ENCODE peak calls at places on chromosomes 7 and 10, in nine cellular contexts. U is HCT116, K is psoas muscle, W is HepG2, E is A549, S is cardiac muscle cell, I is hepatocyte, J is upper lobe of left lung, R is right lobe of liver. O is an unnamed sample. For H3K4me1, the result is how much of the 10 kb centered on the place peaks cover.

GRCh38 chr10:91051834-91052233 is 130.9 kb upstream of the ANKRD1 start:
- DNase-seq in S (no peak), U (no peak), J (no peak), K (no peak), R (no peak), W (no peak), E (no peak), I (no peak), O (no peak)

GRCh38 chr10:79356104-79356503 is 8.8 kb downstream of the PPIF start:
- DNase-seq in S (no peak), I (no peak), U (no peak), E (no peak), R (no peak), W (no peak), K (no peak), J (no peak), O (no peak)

GRCh38 chr10:29316308-29317026 is 27.6 kb downstream of the LYZL1 start:
- DNase-seq in E (no peak), I (no peak), S (no peak), R (no peak), W (peak), K (no peak), J (no peak), U (no peak), O (no peak)

GRCh38 chr7:98354052-98354451 is 46.8 kb downstream of the BAIAP2L1 start:
- DNase-seq in J (no peak), K (no peak), E (no peak), W (no peak), S (no peak), U (no peak), I (no peak), R (no peak), O (no peak)

GRCh38 chr7:40782836-40783235 is 648.0 kb downstream of the SUGCT start:
- DNase-seq in W (no peak), S (no peak), E (no peak), R (no peak), K (no peak), I (no peak), J (no peak), U (no peak), O (no peak)

GRCh38 chr7:95473276-95473985 is 12.3 kb upstream of the ASB4 start:
- DNase-seq in I (no peak), J (no peak), W (no peak), U (no peak), E (no peak), K (no peak), S (no peak), R (no peak), O (peak)

GRCh38 chr7:155979994-155980393 is 167.7 kb upstream of the SHH start:
- DNase-seq in J (no peak), E (no peak), K (no peak), W (no peak), R (peak), S (no peak), U (no peak), I (no peak), O (no peak)

GRCh38 chr7:84049034-84049433 is 145.6 kb downstream of the SEMA3A start:
- DNase-seq in S (no peak), K (no peak), W (no peak), I (no peak), J (no peak), U (no peak), E (no peak), R (no peak), O (no peak)

GRCh38 chr10:132382231-132382922 is 14.6 kb upstream of the PWWP2B start:
- DNase-seq in S (no peak), I (no peak), J (no peak), U (no peak), R (no peak), W (no peak), E (no peak), K (no peak), O (no peak)

GRCh38 chr10:28913850-28914249 is 236.5 kb downstream of the BAMBI start:
- DNase-seq in S (no peak), I (peak), U (no peak), W (peak), K (no peak), E (no peak), J (no peak), R (no peak), O (no peak)

GRCh38 chr7:80231719-80232118 is 97.1 kb downstream of the GNAI1 start:
- DNase-seq in R (no peak), E (no peak), K (no peak), S (no peak), J (no peak), I (no peak), W (no peak), U (no peak), O (no peak)

GRCh38 chr7:111647881-111648280 is 85.6 kb upstream of the IMMP2L start:
- DNase-seq in E (no peak), I (no peak), S (no peak), U (no peak), W (no peak), K (no peak), R (no peak), J (no peak), O (no peak)

GRCh38 chr7:31906479-31907171 is 163.6 kb downstream of the PDE1C start:
- DNase-seq in J (no peak), U (no peak), I (no peak), W (no peak), K (no peak), E (no peak), R (no peak), S (no peak), O (no peak)

GRCh38 chr7:22696672-22697071 is 30.3 kb upstream of the IL6 start:
- DNase-seq in U (no peak), W (no peak), J (no peak), R (no peak), K (no peak), E (no peak), I (no peak), S (no peak), O (no peak)

GRCh38 chr10:125060851-125061556 is 99.4 kb downstream of the CTBP2 start:
- DNase-seq in U (peak), R (peak), J (peak), E (peak), I (peak), S (peak), K (peak), W (peak), O (peak)

GRCh38 chr10:104665174-104665573 is 24.1 kb downstream of the SORCS3 start:
- DNase-seq in I (no peak), R (no peak), W (no peak), J (no peak), E (no peak), K (no peak), U (no peak), S (no peak), O (no peak)

GRCh38 chr7:41232086-41232485 is 470.8 kb downstream of the INHBA start:
- DNase-seq in J (no peak), R (no peak), I (no peak), E (no peak), K (no peak), W (no peak), S (no peak), U (no peak), O (no peak)

GRCh38 chr10:14074062-14074884 is 256.5 kb downstream of the FRMD4A start:
- DNase-seq in K (peak), S (peak), U (peak), J (no peak), W (peak), R (peak), I (peak), E (peak), O (peak)

GRCh38 chr7:23135765-23136164 is 30.2 kb downstream of the KLHL7 start:
- DNase-seq in I (no peak), R (no peak), U (no peak), J (no peak), E (no peak), S (no peak), K (no peak), W (no peak), O (no peak)

GRCh38 chr7:123372368-123372767 is 162.0 kb downstream of the IQUB start:
- DNase-seq in K (no peak), I (no peak), W (no peak), E (no peak), S (no peak), R (no peak), J (no peak), U (no peak), O (no peak)

GRCh38 chr10:88879754-88880286 is at the start of gene STAMBPL1:
- DNase-seq in R (no peak), J (peak), K (peak), S (no peak), I (peak), E (peak), W (no peak), U (no peak), O (no peak)

GRCh38 chr10:88883443-88883799 is 3.4 kb downstream of the STAMBPL1 start:
- DNase-seq in I (no peak), J (no peak), U (no peak), E (no peak), R (no peak), W (no peak), S (no peak), K (no peak), O (no peak)

GRCh38 chr10:88881335-88881734 is 1.3 kb downstream of the STAMBPL1 start:
- DNase-seq in I (no peak), S (no peak), J (no peak), R (no peak), K (no peak), U (no peak), W (no peak), E (no peak), O (no peak)

GRCh38 chr10:88880287-88881094 is 446 bp downstream of the STAMBPL1 start:
- DNase-seq in E (peak), I (peak), U (peak), R (peak), K (peak), W (peak), J (peak), S (peak), O (peak)

DNA sequence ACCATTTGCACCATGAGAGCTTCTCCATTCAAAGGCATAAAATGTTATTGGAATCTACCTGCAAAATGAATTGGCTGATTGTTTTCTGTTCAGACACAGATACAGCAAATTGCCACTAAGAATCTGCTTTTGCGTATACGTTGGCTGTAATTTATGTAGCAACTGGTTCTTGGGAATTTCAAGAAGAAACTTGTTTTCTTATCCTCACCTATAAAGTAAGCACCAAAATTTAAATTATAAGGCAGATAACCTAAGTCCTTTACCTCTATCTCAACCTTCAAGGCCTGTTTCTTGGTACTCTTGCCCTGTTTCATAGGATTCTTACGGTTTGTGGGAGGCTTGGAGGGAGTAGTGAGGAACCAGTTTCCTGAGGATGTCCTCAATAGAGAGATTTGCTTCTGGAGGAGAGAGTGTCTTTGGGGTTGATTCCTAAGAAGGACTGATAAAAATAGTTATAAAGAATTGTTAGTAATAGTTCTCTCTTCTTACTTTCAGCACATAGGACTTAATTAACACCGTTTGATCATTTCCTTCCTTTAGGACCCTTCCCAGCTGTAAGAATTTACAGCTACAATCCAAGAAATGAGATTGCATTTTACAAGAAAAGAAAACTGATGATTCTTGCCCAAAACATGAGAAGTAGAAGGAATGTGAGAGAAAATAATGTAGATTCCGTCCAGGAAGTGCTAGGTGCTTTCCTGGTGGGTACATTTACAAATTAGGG is 2.0 kb downstream of the STAMBPL1 start:
- DNase-seq in S (no peak), W (no peak), R (no peak), E (no peak), K (no peak), U (no peak), J (no peak), I (no peak), O (no peak)
- H3K4me1 ChIP-seq in S (under half), W (under half), R (under half), E (under half), K (under half), U (half or more), J (under half), I (under half), O (under half)

DNA sequence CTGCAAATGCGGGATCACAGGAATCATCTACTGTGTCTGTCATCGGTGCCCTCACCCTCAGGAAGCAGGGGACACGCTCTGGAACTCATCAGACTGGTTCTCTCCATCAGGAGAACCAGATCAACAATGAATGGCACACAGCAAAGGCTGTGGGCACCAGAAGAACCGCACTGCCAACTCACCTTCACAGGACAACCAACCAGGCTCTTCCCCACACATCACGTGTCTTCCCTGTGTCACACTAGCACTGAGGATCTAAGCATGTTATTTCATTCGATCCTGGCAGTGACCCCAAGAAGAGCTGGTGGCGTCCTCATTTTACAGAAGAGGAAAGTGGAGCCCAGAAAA is 106.1 kb downstream of the TNS3 start:
- DNase-seq in R (no peak), J (no peak), E (no peak), U (no peak), W (no peak), S (no peak), K (no peak), I (no peak), O (no peak)
- H3K4me3 ChIP-seq in R (no peak), J (no peak), E (peak), U (peak), W (no peak), S (no peak), K (no peak), I (no peak), O (no peak)

DNA sequence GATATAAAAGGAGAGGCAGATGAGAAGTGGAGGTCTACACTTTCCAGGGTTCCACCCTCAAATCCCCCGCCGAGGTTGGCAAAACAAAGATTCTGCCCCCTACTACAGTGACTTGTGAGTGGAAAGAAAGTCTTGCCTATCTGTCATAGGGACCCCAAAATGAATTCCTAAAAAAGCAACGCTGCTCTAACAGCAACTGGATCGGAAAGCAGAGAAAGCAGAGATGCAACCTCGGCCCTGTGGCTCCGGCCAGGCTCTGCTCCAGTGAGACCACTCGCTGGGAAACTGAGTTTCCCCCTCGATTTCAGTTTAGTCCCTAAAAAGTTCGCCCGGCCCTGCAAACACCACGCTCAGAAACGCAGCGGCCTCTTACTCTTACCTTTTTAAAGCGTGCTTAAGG is 297.9 kb upstream of the NFE2L3 start:
- DNase-seq in J (no peak), R (no peak), U (no peak), W (no peak), E (no peak), K (no peak), I (no peak), S (no peak), O (peak)
- H3K4me1 ChIP-seq in J (under half), R (under half), U (under half), W (under half), E (under half), K (under half), I (half or more), S (under half), O (half or more)

DNA sequence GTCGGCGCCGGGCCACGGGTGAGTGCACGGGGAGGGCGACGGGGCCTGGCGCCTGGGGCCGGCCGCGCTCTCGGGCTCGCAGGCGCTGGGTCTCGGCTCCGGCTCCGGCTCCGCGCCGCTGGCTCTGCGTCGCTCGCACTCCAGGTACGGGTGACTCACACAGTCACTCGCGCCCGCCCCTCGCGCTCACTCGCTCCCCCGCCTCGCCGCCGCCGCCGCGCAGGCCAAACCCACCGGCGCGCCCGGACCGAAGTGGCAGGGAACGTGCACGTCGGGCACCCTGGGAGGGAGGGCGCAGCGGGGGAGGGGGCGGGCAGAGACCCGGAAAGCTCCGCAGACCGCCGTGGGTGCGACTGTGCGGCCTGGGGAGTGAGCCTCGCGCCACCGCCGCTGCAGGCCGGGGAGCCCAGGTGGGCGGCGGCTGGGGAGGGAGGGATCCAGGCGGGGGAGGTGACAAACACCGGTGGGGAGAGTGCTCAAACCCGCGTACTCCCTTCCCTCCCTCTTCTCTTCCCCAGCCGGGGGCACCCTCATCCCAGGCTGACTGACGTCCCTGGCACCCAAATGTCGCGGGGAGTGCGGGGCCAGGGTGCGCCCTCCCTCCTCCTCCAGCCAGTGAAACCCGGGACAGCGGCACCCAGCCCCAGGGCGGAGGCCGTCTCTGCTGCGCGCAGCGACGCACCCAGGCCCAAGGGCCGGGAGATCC is 277.0 kb upstream of the NEBL start:
- DNase-seq in K (peak), R (peak), W (no peak), E (peak), S (peak), J (peak), I (peak), U (peak), O (no peak)
- H3K4me3 ChIP-seq in K (peak), R (peak), W (peak), E (peak), S (peak), J (peak), I (peak), U (peak), O (peak)

DNA sequence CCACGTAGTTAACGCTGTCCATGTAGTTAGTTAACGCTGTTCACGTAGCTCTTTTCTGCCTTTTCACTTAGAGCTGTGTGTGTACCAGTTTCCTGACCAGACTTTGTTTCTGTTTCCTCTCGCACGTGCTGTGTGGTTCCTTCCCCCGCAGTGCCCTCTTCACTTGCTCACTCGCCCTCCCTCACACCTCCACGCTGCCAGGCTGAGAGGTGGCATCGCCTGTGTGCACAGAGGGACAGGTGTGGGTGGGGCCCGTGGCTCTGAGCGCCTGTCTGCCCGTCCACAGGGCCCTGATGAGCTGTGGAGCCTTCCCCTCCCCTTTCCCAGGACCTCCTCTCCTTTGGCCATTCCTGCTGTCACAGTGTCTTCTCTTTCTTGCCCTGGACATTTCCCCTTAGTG is 30.6 kb downstream of the WDR37 start:
- DNase-seq in U (no peak), W (no peak), E (no peak), K (no peak), S (no peak), R (no peak), I (no peak), J (peak), O (no peak)
- H3K4me1 ChIP-seq in U (under half), W (under half), E (under half), K (under half), S (under half), R (under half), I (under half), J (under half), O (under half)

DNA sequence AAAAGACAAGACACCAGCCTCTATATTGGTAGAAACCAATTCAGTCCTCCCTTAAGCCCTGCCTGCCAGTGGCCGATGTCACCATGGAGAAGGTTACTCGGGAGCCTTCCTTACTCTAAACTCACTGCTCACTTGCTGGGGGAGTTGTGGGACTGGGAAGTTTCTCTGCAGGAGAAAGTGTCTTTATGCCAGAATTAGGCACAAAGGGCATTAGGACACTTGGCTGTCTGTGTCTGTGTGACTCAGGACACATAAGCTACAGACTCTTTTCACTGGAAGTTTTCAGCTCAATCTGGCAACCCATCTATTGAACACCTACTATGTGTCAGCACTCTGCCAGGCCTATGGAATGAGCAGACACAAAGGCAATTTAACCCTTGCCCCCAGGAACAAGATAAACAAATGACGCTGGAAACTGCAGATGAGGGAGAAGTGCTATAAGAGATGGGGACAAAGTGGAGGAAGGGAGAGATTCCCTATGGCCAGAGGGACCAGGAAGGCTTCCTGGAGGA is 49.5 kb upstream of the CACUL1 start:
- DNase-seq in U (no peak), I (no peak), K (no peak), W (no peak), R (no peak), S (no peak), E (no peak), J (no peak), O (no peak)
- H3K4me3 ChIP-seq in U (no peak), I (no peak), K (no peak), W (no peak), R (no peak), S (no peak), E (no peak), J (no peak), O (no peak)

DNA sequence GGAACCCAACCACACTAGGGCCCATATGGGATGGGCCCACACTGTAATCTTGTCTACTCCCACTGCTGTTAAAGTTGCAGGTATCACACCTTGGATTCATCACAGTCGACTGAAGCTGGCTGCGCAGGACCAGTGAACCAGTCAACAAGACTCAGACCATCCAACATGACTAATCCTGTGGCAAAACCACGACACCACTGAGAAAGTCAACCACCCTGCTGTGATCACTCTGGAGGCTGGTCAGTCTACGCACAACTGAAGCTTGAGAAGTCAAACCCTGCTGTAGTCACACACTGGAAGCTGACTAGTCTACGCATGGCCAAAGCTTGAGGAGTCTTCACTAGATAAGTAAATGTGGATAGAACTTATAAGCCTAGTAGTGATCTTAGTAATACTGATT is 9.6 kb upstream of the CYREN start:
- DNase-seq in J (no peak), R (no peak), S (no peak), W (no peak), E (no peak), U (no peak), K (no peak), I (no peak), O (no peak)
- H3K4me1 ChIP-seq in J (under half), R (under half), S (under half), W (under half), E (under half), U (under half), K (under half), I (under half), O (under half)

O was measured in HAP-1.